ENCODE peak calls at places on chromosomes 16 and 17, in eight cellular contexts. One of them, this sample, is unnamed.
A peak's percentile ranks its signal among the peaks of the same experiment; 100 is the strongest.

GRCh38 chr17:38738686-38739085 is 8.5 kb downstream of the CISD3 start:
- DNase-seq in left ventricle myocardium inferior: no peak
- DNase-seq in heart right ventricle: no peak
- DNase-seq in cardiac muscle cell: no peak
- DNase-seq in tibial nerve: no peak
- DNase-seq in CD8-positive, alpha-beta T cell: no peak
- DNase-seq in upper lobe of right lung: no peak
- DNase-seq in stomach: no peak
- DNase-seq in this sample: no peak

GRCh38 chr17:18257268-18257681 is 1.3 kb downstream of the FLII start:
- DNase-seq in left ventricle myocardium inferior: no peak
- DNase-seq in heart right ventricle: no peak
- DNase-seq in cardiac muscle cell: no peak
- DNase-seq in tibial nerve: no peak
- DNase-seq in CD8-positive, alpha-beta T cell: no peak
- DNase-seq in upper lobe of right lung: no peak
- DNase-seq in stomach: peak; percentile 46
- DNase-seq in this sample: peak; percentile 68

GRCh38 chr17:31329221-31329620 is 7.8 kb upstream of the EVI2A start:
- DNase-seq in left ventricle myocardium inferior: no peak
- DNase-seq in heart right ventricle: no peak
- DNase-seq in cardiac muscle cell: no peak
- DNase-seq in tibial nerve: no peak
- DNase-seq in CD8-positive, alpha-beta T cell: no peak
- DNase-seq in upper lobe of right lung: no peak
- DNase-seq in stomach: no peak
- DNase-seq in this sample: no peak

GRCh38 chr16:35306915-35307314 is 1847.5 kb downstream of the TP53TG3F start:
- DNase-seq in left ventricle myocardium inferior: no peak
- DNase-seq in heart right ventricle: no peak
- DNase-seq in cardiac muscle cell: no peak
- DNase-seq in tibial nerve: no peak
- DNase-seq in CD8-positive, alpha-beta T cell: no peak
- DNase-seq in upper lobe of right lung: no peak
- DNase-seq in stomach: no peak
- DNase-seq in this sample: no peak

GRCh38 chr17:67136191-67137025 is 92.1 kb downstream of the CACNG1 start:
- DNase-seq in left ventricle myocardium inferior: no peak
- DNase-seq in heart right ventricle: no peak
- DNase-seq in cardiac muscle cell: no peak
- DNase-seq in tibial nerve: no peak
- DNase-seq in CD8-positive, alpha-beta T cell: no peak
- DNase-seq in upper lobe of right lung: no peak
- DNase-seq in stomach: no peak
- DNase-seq in this sample: no peak

GRCh38 chr17:5583426-5584382 is 605 bp downstream of the NLRP1 start:
- DNase-seq in left ventricle myocardium inferior: peak; percentile 33
- DNase-seq in heart right ventricle: peak; percentile 34
- DNase-seq in cardiac muscle cell: no peak
- DNase-seq in tibial nerve: no peak
- DNase-seq in CD8-positive, alpha-beta T cell: no peak
- DNase-seq in upper lobe of right lung: no peak
- DNase-seq in stomach: no peak
- DNase-seq in this sample: no peak

GRCh38 chr16:24499193-24499814 is 40.1 kb upstream of the RBBP6 start:
- DNase-seq in left ventricle myocardium inferior: no peak
- DNase-seq in heart right ventricle: no peak
- DNase-seq in cardiac muscle cell: peak; percentile 65
- DNase-seq in tibial nerve: no peak
- DNase-seq in CD8-positive, alpha-beta T cell: no peak
- DNase-seq in upper lobe of right lung: peak; percentile 36
- DNase-seq in stomach: no peak
- DNase-seq in this sample: no peak

GRCh38 chr16:75379339-75379738 is 54.0 kb downstream of the CFDP1 start:
- DNase-seq in left ventricle myocardium inferior: no peak
- DNase-seq in heart right ventricle: no peak
- DNase-seq in cardiac muscle cell: no peak
- DNase-seq in tibial nerve: no peak
- DNase-seq in CD8-positive, alpha-beta T cell: no peak
- DNase-seq in upper lobe of right lung: no peak
- DNase-seq in stomach: no peak
- DNase-seq in this sample: no peak

GRCh38 chr16:88070989-88071625 is 119.9 kb downstream of the BANP start:
- DNase-seq in left ventricle myocardium inferior: no peak
- DNase-seq in heart right ventricle: no peak
- DNase-seq in cardiac muscle cell: no peak
- DNase-seq in tibial nerve: no peak
- DNase-seq in CD8-positive, alpha-beta T cell: no peak
- DNase-seq in upper lobe of right lung: no peak
- DNase-seq in stomach: no peak
- DNase-seq in this sample: no peak

GRCh38 chr16:88073201-88073721 is 122.0 kb downstream of the BANP start:
- DNase-seq in left ventricle myocardium inferior: no peak
- DNase-seq in heart right ventricle: no peak
- DNase-seq in cardiac muscle cell: no peak
- DNase-seq in tibial nerve: no peak
- DNase-seq in CD8-positive, alpha-beta T cell: no peak
- DNase-seq in upper lobe of right lung: peak; percentile 41
- DNase-seq in stomach: no peak
- DNase-seq in this sample: no peak

GRCh38 chr16:88070341-88070740 is 119.1 kb downstream of the BANP start:
- DNase-seq in left ventricle myocardium inferior: no peak
- DNase-seq in heart right ventricle: no peak
- DNase-seq in cardiac muscle cell: no peak
- DNase-seq in tibial nerve: no peak
- DNase-seq in CD8-positive, alpha-beta T cell: no peak
- DNase-seq in upper lobe of right lung: no peak
- DNase-seq in stomach: no peak
- DNase-seq in this sample: no peak

GRCh38 chr16:88072571-88073001 is 121.4 kb downstream of the BANP start:
- DNase-seq in left ventricle myocardium inferior: no peak
- DNase-seq in heart right ventricle: no peak
- DNase-seq in cardiac muscle cell: no peak
- DNase-seq in tibial nerve: no peak
- DNase-seq in CD8-positive, alpha-beta T cell: no peak
- DNase-seq in upper lobe of right lung: no peak
- DNase-seq in stomach: no peak
- DNase-seq in this sample: no peak

GRCh38 chr16:88071908-88072307 is 120.7 kb downstream of the BANP start:
- DNase-seq in left ventricle myocardium inferior: no peak
- DNase-seq in heart right ventricle: no peak
- DNase-seq in cardiac muscle cell: no peak
- DNase-seq in tibial nerve: no peak
- DNase-seq in CD8-positive, alpha-beta T cell: no peak
- DNase-seq in upper lobe of right lung: no peak
- DNase-seq in stomach: no peak
- DNase-seq in this sample: no peak
- H3K4me1 ChIP-seq in left ventricle myocardium inferior: no peaks in the 10 kb centered on the region
- H3K4me1 ChIP-seq in heart right ventricle: no peaks in the 10 kb centered on the region
- H3K4me1 ChIP-seq in cardiac muscle cell: peaks cover 4% of the 10 kb centered on the region
- H3K4me1 ChIP-seq in tibial nerve: no peaks in the 10 kb centered on the region
- H3K4me1 ChIP-seq in CD8-positive, alpha-beta T cell: no peaks in the 10 kb centered on the region
- H3K4me1 ChIP-seq in upper lobe of right lung: no peaks in the 10 kb centered on the region
- H3K4me1 ChIP-seq in stomach: peaks cover 5% of the 10 kb centered on the region
- H3K4me1 ChIP-seq in this sample: no peaks in the 10 kb centered on the region

DNA sequence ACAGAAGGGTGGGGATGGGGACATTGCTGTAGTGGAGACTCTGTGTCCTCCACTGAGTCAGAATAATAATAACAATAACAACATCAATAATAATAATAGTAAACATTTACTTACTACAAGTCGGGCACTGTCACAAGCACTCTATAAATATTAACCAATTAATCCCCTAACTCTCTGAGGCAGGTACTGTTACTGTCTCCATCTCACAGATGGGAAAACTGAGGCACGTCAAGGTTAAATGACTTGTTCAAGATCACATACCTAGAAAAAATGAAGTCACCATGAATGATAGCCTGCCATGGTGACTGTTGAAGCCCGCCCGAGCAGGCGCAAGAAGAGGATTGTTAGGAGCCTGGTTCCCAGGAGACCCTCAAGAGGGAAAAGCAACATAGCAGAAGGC is 10.2 kb downstream of the PRR29 start:
- DNase-seq in left ventricle myocardium inferior: no peak
- DNase-seq in heart right ventricle: no peak
- DNase-seq in cardiac muscle cell: no peak
- DNase-seq in tibial nerve: no peak
- DNase-seq in CD8-positive, alpha-beta T cell: no peak
- DNase-seq in upper lobe of right lung: no peak
- DNase-seq in stomach: no peak
- DNase-seq in this sample: no peak
- H3K27ac ChIP-seq in left ventricle myocardium inferior: peak overlapping the region; percentile 89
- H3K27ac ChIP-seq in heart right ventricle: peak overlapping the region; percentile 66
- H3K27ac ChIP-seq in cardiac muscle cell: no peak overlapping the region
- H3K27ac ChIP-seq in tibial nerve: no peak overlapping the region
- H3K27ac ChIP-seq in CD8-positive, alpha-beta T cell: no peak overlapping the region
- H3K27ac ChIP-seq in upper lobe of right lung: peak overlapping the region; percentile 6
- H3K27ac ChIP-seq in stomach: peak overlapping the region; percentile 56
- H3K27ac ChIP-seq in this sample: peak overlapping the region; percentile 72

GRCh38 chr17:64240261-64240740 is 22.8 kb downstream of the TEX2 start:
- DNase-seq in left ventricle myocardium inferior: no peak
- DNase-seq in heart right ventricle: peak; percentile 28
- DNase-seq in cardiac muscle cell: peak; percentile 25
- DNase-seq in tibial nerve: no peak
- DNase-seq in CD8-positive, alpha-beta T cell: no peak
- DNase-seq in upper lobe of right lung: no peak
- DNase-seq in stomach: no peak
- DNase-seq in this sample: no peak

GRCh38 chr17:64240741-64241347 is 22.2 kb downstream of the TEX2 start:
- DNase-seq in left ventricle myocardium inferior: peak; percentile 50
- DNase-seq in heart right ventricle: peak; percentile 34
- DNase-seq in cardiac muscle cell: no peak
- DNase-seq in tibial nerve: peak; percentile 49
- DNase-seq in CD8-positive, alpha-beta T cell: no peak
- DNase-seq in upper lobe of right lung: no peak
- DNase-seq in stomach: no peak
- DNase-seq in this sample: no peak

GRCh38 chr17:64232466-64233262 is 30.4 kb downstream of the TEX2 start:
- DNase-seq in left ventricle myocardium inferior: no peak
- DNase-seq in heart right ventricle: no peak
- DNase-seq in cardiac muscle cell: no peak
- DNase-seq in tibial nerve: no peak
- DNase-seq in CD8-positive, alpha-beta T cell: no peak
- DNase-seq in upper lobe of right lung: no peak
- DNase-seq in stomach: no peak
- DNase-seq in this sample: no peak

GRCh38 chr17:64234961-64235360 is 28.1 kb downstream of the TEX2 start:
- DNase-seq in left ventricle myocardium inferior: no peak
- DNase-seq in heart right ventricle: no peak
- DNase-seq in cardiac muscle cell: no peak
- DNase-seq in tibial nerve: no peak
- DNase-seq in CD8-positive, alpha-beta T cell: no peak
- DNase-seq in upper lobe of right lung: no peak
- DNase-seq in stomach: no peak
- DNase-seq in this sample: no peak

DNA sequence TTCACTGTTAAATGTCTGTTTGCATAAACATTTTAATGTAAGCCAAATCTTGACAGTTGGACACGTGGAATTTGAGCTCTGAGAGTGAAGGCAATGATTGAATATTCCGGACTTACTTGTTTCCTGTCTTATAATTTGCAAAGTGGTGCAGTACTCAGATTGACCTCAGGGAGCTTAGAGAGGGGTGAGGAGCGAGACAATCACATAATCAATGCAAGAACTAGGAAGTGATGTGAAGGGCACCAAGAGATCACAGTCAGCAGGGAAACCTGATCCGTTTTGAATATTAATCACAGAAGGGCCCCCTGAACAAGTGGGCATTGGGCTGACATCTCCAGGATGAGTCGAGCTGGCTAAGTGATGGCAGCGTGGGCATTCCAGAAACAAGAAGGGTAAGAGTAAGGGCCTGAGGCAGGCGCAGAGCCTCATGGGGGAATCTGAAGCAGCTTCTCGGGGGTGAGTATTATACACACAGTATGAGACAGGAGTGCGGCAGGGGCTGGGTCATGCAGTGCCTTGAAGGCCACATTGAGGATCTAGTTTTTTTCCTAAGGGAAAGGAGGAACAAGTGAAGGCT is 26.1 kb downstream of the TEX2 start:
- DNase-seq in left ventricle myocardium inferior: no peak
- DNase-seq in heart right ventricle: no peak
- DNase-seq in cardiac muscle cell: no peak
- DNase-seq in tibial nerve: no peak
- DNase-seq in CD8-positive, alpha-beta T cell: no peak
- DNase-seq in upper lobe of right lung: no peak
- DNase-seq in stomach: no peak
- DNase-seq in this sample: no peak
- TF ChIP-seq CTCF in left ventricle myocardium inferior: peak; percentile 35
- TF ChIP-seq CTCF in heart right ventricle: peak; percentile 23
- TF ChIP-seq CTCF in cardiac muscle cell: peak; percentile 29
- TF ChIP-seq CTCF in tibial nerve: peak; percentile 20
- TF ChIP-seq CTCF in CD8-positive, alpha-beta T cell: no peak
- TF ChIP-seq CTCF in upper lobe of right lung: peak; percentile 22
- TF ChIP-seq CTCF in stomach: no peak
- TF ChIP-seq CTCF in this sample: no peak

GRCh38 chr16:57624044-57624688 is 4.3 kb upstream of the ADGRG1 start:
- DNase-seq in left ventricle myocardium inferior: no peak
- DNase-seq in heart right ventricle: no peak
- DNase-seq in cardiac muscle cell: no peak
- DNase-seq in tibial nerve: no peak
- DNase-seq in CD8-positive, alpha-beta T cell: no peak
- DNase-seq in upper lobe of right lung: no peak
- DNase-seq in stomach: no peak
- DNase-seq in this sample: no peak

GRCh38 chr16:57623251-57624043 is 5.0 kb upstream of the ADGRG1 start:
- DNase-seq in left ventricle myocardium inferior: no peak
- DNase-seq in heart right ventricle: no peak
- DNase-seq in cardiac muscle cell: no peak
- DNase-seq in tibial nerve: no peak
- DNase-seq in CD8-positive, alpha-beta T cell: no peak
- DNase-seq in upper lobe of right lung: peak; percentile 70
- DNase-seq in stomach: peak; percentile 78
- DNase-seq in this sample: peak; percentile 73

GRCh38 chr16:57620316-57621231 is 7.9 kb upstream of the ADGRG1 start:
- DNase-seq in left ventricle myocardium inferior: no peak
- DNase-seq in heart right ventricle: no peak
- DNase-seq in cardiac muscle cell: no peak
- DNase-seq in tibial nerve: no peak
- DNase-seq in CD8-positive, alpha-beta T cell: no peak
- DNase-seq in upper lobe of right lung: peak; percentile 78
- DNase-seq in stomach: peak; percentile 88
- DNase-seq in this sample: peak; percentile 82

GRCh38 chr16:57621521-57622268 is 6.7 kb upstream of the ADGRG1 start:
- DNase-seq in left ventricle myocardium inferior: no peak
- DNase-seq in heart right ventricle: no peak
- DNase-seq in cardiac muscle cell: no peak
- DNase-seq in tibial nerve: no peak
- DNase-seq in CD8-positive, alpha-beta T cell: no peak
- DNase-seq in upper lobe of right lung: peak; percentile 68
- DNase-seq in stomach: no peak
- DNase-seq in this sample: peak; percentile 65

GRCh38 chr16:57622361-57623250 is 5.8 kb upstream of the ADGRG1 start:
- DNase-seq in left ventricle myocardium inferior: no peak
- DNase-seq in heart right ventricle: no peak
- DNase-seq in cardiac muscle cell: no peak
- DNase-seq in tibial nerve: no peak
- DNase-seq in CD8-positive, alpha-beta T cell: no peak
- DNase-seq in upper lobe of right lung: peak; percentile 61
- DNase-seq in stomach: no peak
- DNase-seq in this sample: peak; percentile 42
- H3K4me1 ChIP-seq in left ventricle myocardium inferior: peaks cover 26% of the 10 kb centered on the region
- H3K4me1 ChIP-seq in heart right ventricle: peaks cover 6% of the 10 kb centered on the region
- H3K4me1 ChIP-seq in cardiac muscle cell: peaks cover 4% of the 10 kb centered on the region
- H3K4me1 ChIP-seq in tibial nerve: no peaks in the 10 kb centered on the region
- H3K4me1 ChIP-seq in CD8-positive, alpha-beta T cell: peaks cover 3% of the 10 kb centered on the region
- H3K4me1 ChIP-seq in upper lobe of right lung: peaks cover 12% of the 10 kb centered on the region
- H3K4me1 ChIP-seq in stomach: peaks cover 73% of the 10 kb centered on the region
- H3K4me1 ChIP-seq in this sample: peaks cover 8% of the 10 kb centered on the region